ENCODE peak calls at places on chromosomes 6 and 20, in five cellular contexts. One of them, this sample, is unnamed.

GRCh38 chr6:145808239-145808638 is 6.4 kb downstream of the FBXO30 start:
- DNase-seq in WTC11: no peak
- DNase-seq in HepG2: no peak
- DNase-seq in K562: no peak
- DNase-seq in H1: no peak
- DNase-seq in this sample: no peak

GRCh38 chr6:15508363-15509330 is 154.2 kb downstream of the DTNBP1 start:
- DNase-seq in H1: no peak
- DNase-seq in HepG2: no peak
- DNase-seq in WTC11: no peak
- DNase-seq in K562: peak; percentile 26
- DNase-seq in this sample: no peak

GRCh38 chr6:28643017-28643740 is 117.5 kb downstream of the GPX5 start:
- DNase-seq in H1: peak; percentile 70
- DNase-seq in WTC11: peak; percentile 78
- DNase-seq in HepG2: peak; percentile 69
- DNase-seq in K562: peak; percentile 40
- DNase-seq in this sample: no peak

GRCh38 chr6:25176466-25176865 is 102.7 kb upstream of the CARMIL1 start:
- DNase-seq in WTC11: no peak
- DNase-seq in K562: no peak
- DNase-seq in HepG2: no peak
- DNase-seq in H1: no peak
- DNase-seq in this sample: no peak

GRCh38 chr6:1378224-1379025 is 11.0 kb upstream of the FOXF2 start:
- DNase-seq in HepG2: no peak
- DNase-seq in WTC11: peak; percentile 52
- DNase-seq in K562: no peak
- DNase-seq in H1: no peak
- DNase-seq in this sample: no peak

GRCh38 chr6:35728663-35729348 is 8.0 kb upstream of the ARMC12 start:
- DNase-seq in WTC11: no peak
- DNase-seq in K562: peak; percentile 25
- DNase-seq in H1: no peak
- DNase-seq in HepG2: no peak
- DNase-seq in this sample: no peak

GRCh38 chr6:31621991-31622390 is 1.5 kb downstream of the PRRC2A start:
- DNase-seq in WTC11: no peak
- DNase-seq in H1: no peak
- DNase-seq in K562: no peak
- DNase-seq in HepG2: no peak
- DNase-seq in this sample: no peak

GRCh38 chr20:46348972-46349741 is 40.9 kb upstream of the CDH22 start:
- DNase-seq in K562: peak; percentile 81
- DNase-seq in WTC11: peak; percentile 81
- DNase-seq in H1: no peak
- DNase-seq in HepG2: peak; percentile 46
- DNase-seq in this sample: peak; percentile 67

GRCh38 chr6:134010400-134010799 is 42.0 kb downstream of the SLC2A12 start:
- DNase-seq in K562: no peak
- DNase-seq in WTC11: no peak
- DNase-seq in H1: no peak
- DNase-seq in HepG2: no peak
- DNase-seq in this sample: no peak

GRCh38 chr6:4967301-4968030 is 36.4 kb downstream of the RPP40 start:
- DNase-seq in H1: no peak
- DNase-seq in HepG2: no peak
- DNase-seq in WTC11: no peak
- DNase-seq in K562: no peak
- DNase-seq in this sample: no peak

GRCh38 chr6:18561006-18561750 is 174.0 kb downstream of the RNF144B start:
- DNase-seq in WTC11: no peak
- DNase-seq in H1: no peak
- DNase-seq in HepG2: no peak
- DNase-seq in K562: no peak
- DNase-seq in this sample: no peak

GRCh38 chr6:100886078-100886477 is 4.9 kb upstream of the ASCC3 start:
- DNase-seq in WTC11: no peak
- DNase-seq in H1: no peak
- DNase-seq in HepG2: no peak
- DNase-seq in K562: no peak
- DNase-seq in this sample: no peak

GRCh38 chr6:50821431-50822077 is 2.9 kb downstream of the TFAP2B start:
- DNase-seq in H1: no peak
- DNase-seq in K562: no peak
- DNase-seq in HepG2: no peak
- DNase-seq in WTC11: no peak
- DNase-seq in this sample: no peak

GRCh38 chr6:115514656-115515055 is 546.0 kb downstream of the FRK start:
- DNase-seq in WTC11: no peak
- DNase-seq in HepG2: no peak
- DNase-seq in H1: no peak
- DNase-seq in K562: no peak
- DNase-seq in this sample: no peak

GRCh38 chr6:17987576-17988421 is at the start of gene KIF13A:
- DNase-seq in WTC11: peak; percentile 49
- DNase-seq in HepG2: peak; percentile 54
- DNase-seq in H1: no peak
- DNase-seq in K562: peak; percentile 90
- DNase-seq in this sample: peak; percentile 60

GRCh38 chr6:169864148-169865030 is 113.0 kb downstream of the ERMARD start:
- DNase-seq in H1: no peak
- DNase-seq in HepG2: no peak
- DNase-seq in K562: no peak
- DNase-seq in WTC11: no peak
- DNase-seq in this sample: no peak

GRCh38 chr6:15776458-15776980 is 113.7 kb upstream of the DTNBP1 start:
- DNase-seq in K562: no peak
- DNase-seq in WTC11: no peak
- DNase-seq in H1: no peak
- DNase-seq in HepG2: no peak
- DNase-seq in this sample: no peak

GRCh38 chr20:51456511-51457280 is 85.8 kb downstream of the NFATC2 start:
- DNase-seq in H1: no peak
- DNase-seq in K562: peak; percentile 47
- DNase-seq in HepG2: peak; percentile 78
- DNase-seq in WTC11: peak; percentile 40
- DNase-seq in this sample: peak; percentile 96

GRCh38 chr6:7106752-7107577 is 796 bp upstream of the RREB1 start:
- DNase-seq in WTC11: peak; percentile 39
- DNase-seq in HepG2: no peak
- DNase-seq in H1: no peak
- DNase-seq in K562: peak; percentile 88
- DNase-seq in this sample: peak; percentile 38

GRCh38 chr6:111804627-111805235 is 68.5 kb downstream of the FYN start:
- DNase-seq in K562: peak; percentile 80
- DNase-seq in HepG2: no peak
- DNase-seq in H1: no peak
- DNase-seq in WTC11: no peak
- DNase-seq in this sample: no peak

DNA sequence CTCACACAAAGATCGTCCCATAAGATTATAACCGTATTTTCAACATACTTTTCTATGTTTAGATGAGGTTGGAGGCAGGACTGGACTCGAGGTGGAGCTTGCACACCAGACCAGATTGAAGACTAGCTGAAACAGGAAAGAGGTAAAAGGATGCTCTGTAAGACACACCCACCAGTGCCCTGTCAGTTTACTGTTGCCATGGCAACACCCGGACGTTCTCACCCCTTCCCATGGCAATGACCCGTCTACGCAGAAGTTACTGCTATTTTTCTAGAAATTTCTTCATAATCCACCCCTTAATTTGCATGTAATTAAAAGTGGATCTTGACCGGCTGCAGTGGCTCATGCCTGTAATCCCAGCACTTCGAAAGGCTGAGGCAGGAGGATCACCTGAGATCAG is 13.6 kb upstream of the SRSF6 start:
- DNase-seq in WTC11: no peak
- DNase-seq in K562: peak; percentile 32
- DNase-seq in HepG2: no peak
- DNase-seq in H1: no peak
- DNase-seq in this sample: no peak
- TF ChIP-seq USF2 in WTC11: no peak
- TF ChIP-seq USF2 in K562: no peak
- TF ChIP-seq USF2 in HepG2: no peak
- TF ChIP-seq USF2 in H1: no peak
- TF ChIP-seq USF2 in this sample: no peak

GRCh38 chr20:17873410-17874270 is 95.0 kb downstream of the SNX5 start:
- DNase-seq in WTC11: no peak
- DNase-seq in K562: no peak
- DNase-seq in HepG2: peak; percentile 91
- DNase-seq in H1: no peak
- DNase-seq in this sample: peak; percentile 33
- TF ChIP-seq MAX in WTC11: no peak
- TF ChIP-seq MAX in K562: no peak
- TF ChIP-seq MAX in HepG2: peak; percentile 51
- TF ChIP-seq MAX in H1: no peak
- TF ChIP-seq MAX in this sample: no peak

GRCh38 chr20:56257604-56258003 is 9.1 kb downstream of the MC3R start:
- DNase-seq in HepG2: no peak
- DNase-seq in WTC11: no peak
- DNase-seq in H1: no peak
- DNase-seq in K562: no peak
- DNase-seq in this sample: no peak
- TF ChIP-seq USF2 in HepG2: no peak
- TF ChIP-seq USF2 in WTC11: no peak
- TF ChIP-seq USF2 in H1: no peak
- TF ChIP-seq USF2 in K562: no peak
- TF ChIP-seq USF2 in this sample: no peak

GRCh38 chr6:71480577-71480976 is 192.0 kb downstream of the OGFRL1 start:
- DNase-seq in WTC11: no peak
- DNase-seq in HepG2: no peak
- DNase-seq in K562: no peak
- DNase-seq in H1: no peak
- DNase-seq in this sample: no peak

GRCh38 chr6:71486466-71486865 is 197.9 kb downstream of the OGFRL1 start:
- DNase-seq in H1: no peak
- DNase-seq in WTC11: no peak
- DNase-seq in K562: no peak
- DNase-seq in HepG2: no peak
- DNase-seq in this sample: no peak

GRCh38 chr6:71481801-71482200 is 193.2 kb downstream of the OGFRL1 start:
- DNase-seq in H1: no peak
- DNase-seq in HepG2: no peak
- DNase-seq in WTC11: no peak
- DNase-seq in K562: no peak
- DNase-seq in this sample: no peak

GRCh38 chr6:71481021-71481420 is 192.4 kb downstream of the OGFRL1 start:
- DNase-seq in HepG2: no peak
- DNase-seq in H1: no peak
- DNase-seq in K562: no peak
- DNase-seq in WTC11: no peak
- DNase-seq in this sample: no peak

GRCh38 chr6:71482742-71483141 is 194.1 kb downstream of the OGFRL1 start:
- DNase-seq in WTC11: no peak
- DNase-seq in H1: no peak
- DNase-seq in HepG2: no peak
- DNase-seq in K562: no peak
- DNase-seq in this sample: peak; percentile 14
- TF ChIP-seq MAX in WTC11: no peak
- TF ChIP-seq MAX in H1: no peak
- TF ChIP-seq MAX in HepG2: no peak
- TF ChIP-seq MAX in K562: no peak
- TF ChIP-seq MAX in this sample: no peak

GRCh38 chr6:14499309-14499708 is 381.7 kb downstream of the CD83 start:
- DNase-seq in H1: no peak
- DNase-seq in HepG2: no peak
- DNase-seq in K562: no peak
- DNase-seq in WTC11: no peak
- DNase-seq in this sample: no peak

GRCh38 chr6:14501240-14501639 is 383.7 kb downstream of the CD83 start:
- DNase-seq in HepG2: no peak
- DNase-seq in WTC11: no peak
- DNase-seq in H1: no peak
- DNase-seq in K562: no peak
- DNase-seq in this sample: no peak

GRCh38 chr6:14498748-14499147 is 381.2 kb downstream of the CD83 start:
- DNase-seq in K562: no peak
- DNase-seq in HepG2: no peak
- DNase-seq in WTC11: no peak
- DNase-seq in H1: no peak
- DNase-seq in this sample: no peak

GRCh38 chr6:14501914-14502313 is 384.3 kb downstream of the CD83 start:
- DNase-seq in WTC11: no peak
- DNase-seq in K562: no peak
- DNase-seq in H1: no peak
- DNase-seq in HepG2: no peak
- DNase-seq in this sample: no peak

DNA sequence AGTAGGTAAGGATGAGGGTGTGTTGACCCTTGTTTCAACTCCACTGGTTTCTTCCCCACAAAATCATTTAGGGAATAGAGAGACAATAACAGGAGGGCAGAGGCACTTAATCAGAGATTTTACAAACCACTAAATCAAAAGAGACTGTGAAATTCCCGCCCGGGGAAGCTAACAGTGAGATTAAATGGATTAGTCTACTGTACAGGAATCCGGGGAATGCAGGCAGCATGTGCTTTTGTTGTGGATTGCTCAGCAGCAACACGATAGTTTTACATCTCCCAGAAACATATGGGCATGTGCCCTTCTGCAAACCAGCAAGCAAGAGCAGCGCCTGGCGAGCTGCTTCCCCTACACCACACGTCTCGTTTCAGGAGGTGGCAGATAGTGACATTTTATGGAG is 382.2 kb downstream of the CD83 start:
- DNase-seq in HepG2: no peak
- DNase-seq in H1: no peak
- DNase-seq in K562: no peak
- DNase-seq in WTC11: no peak
- DNase-seq in this sample: no peak
- TF ChIP-seq USF2 in HepG2: no peak
- TF ChIP-seq USF2 in H1: no peak
- TF ChIP-seq USF2 in K562: no peak
- TF ChIP-seq USF2 in WTC11: no peak
- TF ChIP-seq USF2 in this sample: no peak

GRCh38 chr6:34386316-34387137 is 5.9 kb downstream of the NUDT3 start:
- DNase-seq in H1: no peak
- DNase-seq in K562: no peak
- DNase-seq in WTC11: no peak
- DNase-seq in HepG2: peak; percentile 78
- DNase-seq in this sample: peak; percentile 45
- TF ChIP-seq MAX in H1: no peak
- TF ChIP-seq MAX in K562: no peak
- TF ChIP-seq MAX in WTC11: no peak
- TF ChIP-seq MAX in HepG2: no peak
- TF ChIP-seq MAX in this sample: no peak

GRCh38 chr6:131673184-131673583 is 28.0 kb downstream of the OR2A4 start:
- DNase-seq in H1: no peak
- DNase-seq in K562: no peak
- DNase-seq in HepG2: no peak
- DNase-seq in WTC11: no peak
- DNase-seq in this sample: no peak

GRCh38 chr6:131669891-131670290 is 31.3 kb downstream of the OR2A4 start:
- DNase-seq in K562: no peak
- DNase-seq in HepG2: no peak
- DNase-seq in WTC11: no peak
- DNase-seq in H1: no peak
- DNase-seq in this sample: no peak
- TF ChIP-seq USF2 in K562: no peak
- TF ChIP-seq USF2 in HepG2: no peak
- TF ChIP-seq USF2 in WTC11: no peak
- TF ChIP-seq USF2 in H1: no peak
- TF ChIP-seq USF2 in this sample: no peak

GRCh38 chr6:46129634-46130505 is at the start of gene ENPP4:
- DNase-seq in HepG2: peak; percentile 15
- DNase-seq in K562: peak; percentile 47
- DNase-seq in H1: peak; percentile 93
- DNase-seq in WTC11: peak; percentile 85
- DNase-seq in this sample: peak; percentile 73
- TF ChIP-seq MAX in HepG2: no peak
- TF ChIP-seq MAX in K562: no peak
- TF ChIP-seq MAX in H1: no peak
- TF ChIP-seq MAX in WTC11: no peak
- TF ChIP-seq MAX in this sample: no peak

This sample was measured in A549.